ENCODE peak calls at places on chromosome 11, in eight cellular contexts. X, I, S, O, A, Y, W and M are unnamed samples.

GRCh38 chr11:659532-660085 is 22.5 kb downstream of the DRD4 start:
- DNase-seq in S (no peak), A (no peak), W (no peak), Y (no peak), I (no peak), O (no peak), X (no peak), M (no peak)

GRCh38 chr11:100939581-100939980 is 190.0 kb downstream of the PGR start:
- DNase-seq in X (no peak), S (no peak), W (no peak), I (no peak), O (no peak), A (no peak), Y (no peak), M (no peak)

GRCh38 chr11:43576834-43577521 is 103.6 kb upstream of the HSD17B12 start:
- DNase-seq in W (no peak), O (peak; percentile 32), A (no peak), S (no peak), Y (peak; percentile 40), I (no peak), X (peak; percentile 44), M (no peak)

GRCh38 chr11:90113541-90113940 is 20.9 kb upstream of the NAALAD2 start:
- DNase-seq in O (no peak), Y (peak; percentile 20), A (no peak), X (no peak), S (no peak), W (no peak), I (no peak), M (no peak)

GRCh38 chr11:72568861-72569260 is 105.4 kb downstream of the PDE2A start:
- DNase-seq in Y (no peak), X (no peak), W (no peak), A (no peak), I (no peak), S (no peak), O (no peak), M (no peak)

GRCh38 chr11:109306322-109306721 is 115.7 kb upstream of the C11orf87 start:
- DNase-seq in I (no peak), X (no peak), Y (no peak), W (no peak), S (no peak), A (no peak), O (no peak), M (no peak)

GRCh38 chr11:125494601-125494986 is 1.5 kb downstream of the FEZ1 start:
- DNase-seq in A (no peak), O (no peak), I (no peak), S (no peak), X (no peak), Y (no peak), W (no peak), M (no peak)

GRCh38 chr11:104043137-104043536 is 6.7 kb downstream of the DDI1 start:
- DNase-seq in X (no peak), S (no peak), I (no peak), Y (no peak), O (no peak), W (no peak), A (no peak), M (no peak)

GRCh38 chr11:19891050-19891449 is 178.4 kb downstream of the NAV2 start:
- DNase-seq in Y (no peak), S (no peak), W (no peak), I (no peak), A (no peak), O (no peak), X (no peak), M (no peak)

GRCh38 chr11:78764946-78765345 is 190.3 kb upstream of the NARS2 start:
- DNase-seq in S (no peak), I (no peak), W (no peak), A (no peak), Y (no peak), X (no peak), O (no peak), M (no peak)

GRCh38 chr11:78753297-78753696 is 178.6 kb upstream of the NARS2 start:
- DNase-seq in S (no peak), I (no peak), O (no peak), X (no peak), W (no peak), A (no peak), Y (no peak), M (no peak)

GRCh38 chr11:78763664-78764063 is 189.0 kb upstream of the NARS2 start:
- DNase-seq in W (no peak), S (no peak), O (no peak), Y (no peak), A (no peak), X (no peak), I (no peak), M (no peak)

GRCh38 chr11:78762105-78762504 is 187.4 kb upstream of the NARS2 start:
- DNase-seq in S (no peak), Y (no peak), X (no peak), A (no peak), W (no peak), O (no peak), I (no peak), M (no peak)

DNA sequence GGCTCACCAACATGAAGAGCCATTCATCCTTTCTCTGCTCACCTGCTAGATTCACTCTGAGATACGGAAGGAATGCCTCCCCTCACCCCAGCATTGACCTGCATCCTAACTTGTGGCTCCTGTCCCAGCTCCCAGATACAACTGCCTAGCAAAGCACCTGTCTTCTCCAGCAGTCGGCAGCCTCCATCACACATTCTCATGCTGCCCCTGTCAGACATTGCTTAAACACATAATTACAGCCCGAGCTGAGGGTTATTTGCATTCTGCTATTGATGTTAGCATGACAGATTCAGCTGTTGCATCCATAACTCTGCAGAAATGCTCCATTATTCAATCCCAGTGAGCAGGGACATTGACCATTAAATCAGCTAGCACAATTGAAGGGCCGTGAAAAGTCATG is 184.4 kb upstream of the NARS2 start:
- DNase-seq in S (no peak), I (no peak), A (no peak), X (no peak), Y (no peak), O (no peak), W (no peak), M (no peak)
- TF ChIP-seq POLR2AphosphoS5 in S (no peak), I (no peak), A (no peak), X (no peak), Y (no peak), O (no peak), W (no peak), M (no peak)

DNA sequence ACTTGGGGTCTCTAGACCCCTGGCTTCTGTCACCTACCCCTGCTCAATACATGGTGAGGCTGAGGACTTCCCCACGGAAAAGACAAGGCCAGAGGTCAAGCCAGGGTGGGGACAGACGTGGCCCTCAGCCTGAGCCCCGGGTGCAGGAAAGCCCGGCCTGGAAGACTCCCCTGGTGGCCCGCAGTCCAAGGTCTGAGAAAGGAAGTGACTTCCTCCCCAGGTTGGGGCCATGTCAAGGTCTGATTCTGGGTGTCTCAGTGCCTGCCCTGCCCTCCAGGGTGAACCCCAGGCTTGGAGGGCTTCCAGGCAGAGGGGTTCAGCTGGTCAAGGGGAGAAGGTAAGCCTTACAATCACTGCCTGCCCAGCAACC is 3.9 kb downstream of the CTSD start:
- DNase-seq in W (no peak), I (no peak), X (no peak), O (no peak), S (no peak), Y (no peak), A (no peak), M (no peak)
- H3K4me3 ChIP-seq in W (no peak overlapping the region), I (peak overlapping the region; percentile 85), X (no peak overlapping the region), O (no peak overlapping the region), S (no peak overlapping the region), Y (no peak overlapping the region), A (no peak overlapping the region), M (no peak overlapping the region)

DNA sequence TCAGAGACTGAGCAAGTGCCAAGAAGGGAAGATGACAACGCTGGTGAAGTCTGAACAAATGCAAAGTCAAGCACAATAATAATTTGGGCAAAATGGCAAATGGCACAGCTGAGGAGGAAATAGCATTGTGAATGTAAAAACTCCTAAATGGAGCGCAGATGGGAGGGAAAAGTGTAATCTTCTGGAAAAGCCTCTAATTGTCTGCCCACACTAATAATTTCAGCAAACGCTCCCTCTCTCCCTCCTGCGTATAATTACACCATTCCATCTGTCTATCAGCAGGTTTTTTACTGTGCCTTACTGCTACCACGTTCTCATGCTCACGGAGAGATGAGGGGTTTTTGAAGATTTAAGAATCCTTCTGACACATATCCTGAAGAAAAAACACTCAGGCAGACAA is 302.6 kb downstream of the KIRREL3 start:
- DNase-seq in I (no peak), X (no peak), Y (no peak), S (no peak), O (no peak), W (no peak), A (no peak), M (no peak)
- H3K27ac ChIP-seq in I (no peak overlapping the region), X (no peak overlapping the region), Y (no peak overlapping the region), S (no peak overlapping the region), O (no peak overlapping the region), W (no peak overlapping the region), A (no peak overlapping the region), M (no peak overlapping the region)

GRCh38 chr11:120205596-120206161 is 5.2 kb upstream of the OAF start:
- DNase-seq in O (no peak), Y (no peak), S (no peak), I (no peak), W (no peak), A (no peak), X (no peak), M (peak; percentile 41)
- TF ChIP-seq POLR2AphosphoS5 in O (no peak), Y (no peak), S (no peak), I (no peak), W (no peak), A (no peak), X (no peak), M (no peak)

GRCh38 chr11:8056810-8057463 is 24.1 kb upstream of the TUB start:
- DNase-seq in X (peak; percentile 26), W (peak; percentile 20), Y (no peak), A (peak; percentile 39), O (no peak), I (no peak), S (peak; percentile 95), M (no peak)

GRCh38 chr11:8055111-8055835 is 25.7 kb upstream of the TUB start:
- DNase-seq in X (peak; percentile 10), A (no peak), S (peak; percentile 60), W (peak; percentile 66), O (no peak), I (no peak), Y (no peak), M (no peak)

GRCh38 chr11:8059030-8059429 is 22.0 kb upstream of the TUB start:
- DNase-seq in O (no peak), I (no peak), X (peak; percentile 17), W (peak; percentile 19), A (no peak), S (peak; percentile 56), Y (no peak), M (no peak)

GRCh38 chr11:8058216-8058615 is 22.8 kb upstream of the TUB start:
- DNase-seq in O (no peak), I (no peak), W (peak; percentile 54), Y (no peak), S (no peak), A (no peak), X (peak; percentile 13), M (no peak)

DNA sequence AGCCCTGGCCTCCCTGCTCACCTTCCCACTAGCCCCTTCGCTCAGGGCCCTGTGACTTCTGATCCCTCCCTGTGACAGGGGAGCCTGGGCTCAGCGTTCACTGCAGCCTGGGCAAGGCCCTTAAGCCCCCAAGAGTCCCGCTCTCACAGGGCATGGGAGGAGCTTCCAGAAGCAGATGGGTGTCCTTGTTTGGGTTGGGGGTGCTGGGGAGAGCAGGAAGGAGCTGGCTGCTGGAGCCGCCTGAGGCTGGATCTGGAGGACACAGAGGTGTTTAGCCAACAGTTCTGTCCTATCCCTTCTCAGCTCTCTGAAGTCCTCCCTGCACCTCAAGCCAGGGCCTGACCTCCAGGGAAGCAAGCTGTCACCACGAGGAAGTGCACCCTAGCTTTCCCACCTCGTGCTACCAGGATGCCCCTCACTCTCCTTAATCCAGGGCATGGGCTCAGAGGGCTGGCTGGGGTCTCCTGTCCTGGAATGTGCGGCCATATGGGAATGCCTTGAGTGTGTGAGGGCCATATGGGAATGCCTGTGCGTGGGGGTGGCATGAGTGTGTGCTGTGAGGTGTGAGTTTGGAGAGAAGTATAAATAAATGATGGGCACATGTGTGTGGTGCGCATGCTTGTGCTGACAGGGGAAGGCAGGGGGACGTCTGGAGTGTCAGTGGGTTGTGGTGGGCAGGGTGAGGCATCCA is 25.0 kb upstream of the TUB start:
- DNase-seq in Y (no peak), O (no peak), I (no peak), A (no peak), W (peak; percentile 68), X (peak; percentile 8), S (peak; percentile 68), M (no peak)
- H3K4me3 ChIP-seq in Y (no peak overlapping the region), O (no peak overlapping the region), I (no peak overlapping the region), A (no peak overlapping the region), W (no peak overlapping the region), X (no peak overlapping the region), S (no peak overlapping the region), M (no peak overlapping the region)